ENCODE peak calls at places on chromosome 4, in nine cellular contexts. One of them, this sample, is unnamed. For H3K27me3, the result is how much of the 10 kb centered on the place peaks cover.

GRCh38 chr4:115851918-115852766 is 738.7 kb upstream of the NDST4 start:
- DNase-seq in CD8-positive, alpha-beta T cell: no peak
- DNase-seq in HL-60: peak
- DNase-seq in pancreas: peak
- DNase-seq in heart left ventricle: no peak
- DNase-seq in foreskin keratinocyte: peak
- DNase-seq in testis: peak
- DNase-seq in GM23338: peak
- DNase-seq in tibial artery: peak
- DNase-seq in this sample: peak

GRCh38 chr4:156672924-156673323 is 298.7 kb downstream of the PDGFC start:
- DNase-seq in CD8-positive, alpha-beta T cell: no peak
- DNase-seq in HL-60: no peak
- DNase-seq in pancreas: no peak
- DNase-seq in heart left ventricle: no peak
- DNase-seq in foreskin keratinocyte: peak
- DNase-seq in testis: no peak
- DNase-seq in GM23338: no peak
- DNase-seq in tibial artery: no peak
- DNase-seq in this sample: no peak

GRCh38 chr4:41160856-41161255 is 53.5 kb downstream of the APBB2 start:
- DNase-seq in CD8-positive, alpha-beta T cell: no peak
- DNase-seq in HL-60: no peak
- DNase-seq in pancreas: no peak
- DNase-seq in heart left ventricle: no peak
- DNase-seq in foreskin keratinocyte: peak
- DNase-seq in testis: no peak
- DNase-seq in GM23338: no peak
- DNase-seq in tibial artery: no peak
- DNase-seq in this sample: no peak

GRCh38 chr4:132642196-132642817 is 506.8 kb upstream of the PCDH10 start:
- DNase-seq in CD8-positive, alpha-beta T cell: no peak
- DNase-seq in HL-60: peak
- DNase-seq in pancreas: no peak
- DNase-seq in heart left ventricle: no peak
- DNase-seq in foreskin keratinocyte: peak
- DNase-seq in testis: peak
- DNase-seq in GM23338: peak
- DNase-seq in tibial artery: no peak
- DNase-seq in this sample: no peak

GRCh38 chr4:86359944-86360478 is at the start of gene MAPK10:
- DNase-seq in CD8-positive, alpha-beta T cell: peak
- DNase-seq in HL-60: peak
- DNase-seq in pancreas: peak
- DNase-seq in heart left ventricle: peak
- DNase-seq in foreskin keratinocyte: peak
- DNase-seq in testis: peak
- DNase-seq in GM23338: peak
- DNase-seq in tibial artery: peak
- DNase-seq in this sample: peak

GRCh38 chr4:7699040-7699439 is 240.6 kb downstream of the AFAP1 start:
- DNase-seq in CD8-positive, alpha-beta T cell: no peak
- DNase-seq in HL-60: no peak
- DNase-seq in pancreas: no peak
- DNase-seq in heart left ventricle: peak
- DNase-seq in foreskin keratinocyte: no peak
- DNase-seq in testis: peak
- DNase-seq in GM23338: no peak
- DNase-seq in tibial artery: no peak
- DNase-seq in this sample: no peak

GRCh38 chr4:101556845-101557244 is 209.5 kb upstream of the PPP3CA start:
- DNase-seq in CD8-positive, alpha-beta T cell: no peak
- DNase-seq in HL-60: peak
- DNase-seq in pancreas: no peak
- DNase-seq in heart left ventricle: no peak
- DNase-seq in foreskin keratinocyte: no peak
- DNase-seq in testis: no peak
- DNase-seq in GM23338: no peak
- DNase-seq in tibial artery: no peak
- DNase-seq in this sample: no peak

GRCh38 chr4:113643505-113643904 is 118.0 kb downstream of the CAMK2D start:
- DNase-seq in CD8-positive, alpha-beta T cell: no peak
- DNase-seq in HL-60: no peak
- DNase-seq in pancreas: no peak
- DNase-seq in heart left ventricle: no peak
- DNase-seq in foreskin keratinocyte: no peak
- DNase-seq in testis: peak
- DNase-seq in GM23338: no peak
- DNase-seq in tibial artery: no peak
- DNase-seq in this sample: no peak

GRCh38 chr4:98851806-98852205 is 77.1 kb downstream of the EIF4E start:
- DNase-seq in CD8-positive, alpha-beta T cell: no peak
- DNase-seq in HL-60: no peak
- DNase-seq in pancreas: no peak
- DNase-seq in heart left ventricle: no peak
- DNase-seq in foreskin keratinocyte: no peak
- DNase-seq in testis: no peak
- DNase-seq in GM23338: peak
- DNase-seq in tibial artery: no peak
- DNase-seq in this sample: no peak

GRCh38 chr4:14269824-14270223 is 642.3 kb upstream of the BOD1L1 start:
- DNase-seq in CD8-positive, alpha-beta T cell: no peak
- DNase-seq in HL-60: peak
- DNase-seq in pancreas: peak
- DNase-seq in heart left ventricle: peak
- DNase-seq in foreskin keratinocyte: no peak
- DNase-seq in testis: peak
- DNase-seq in GM23338: no peak
- DNase-seq in tibial artery: peak
- DNase-seq in this sample: peak

GRCh38 chr4:1216869-1217294 is 32.0 kb downstream of the CTBP1 start:
- DNase-seq in CD8-positive, alpha-beta T cell: peak
- DNase-seq in HL-60: peak
- DNase-seq in pancreas: no peak
- DNase-seq in heart left ventricle: no peak
- DNase-seq in foreskin keratinocyte: no peak
- DNase-seq in testis: no peak
- DNase-seq in GM23338: no peak
- DNase-seq in tibial artery: no peak
- DNase-seq in this sample: no peak

GRCh38 chr4:1327526-1328266 is 19.3 kb upstream of the UVSSA start:
- DNase-seq in CD8-positive, alpha-beta T cell: no peak
- DNase-seq in HL-60: no peak
- DNase-seq in pancreas: no peak
- DNase-seq in heart left ventricle: no peak
- DNase-seq in foreskin keratinocyte: no peak
- DNase-seq in testis: no peak
- DNase-seq in GM23338: no peak
- DNase-seq in tibial artery: no peak
- DNase-seq in this sample: no peak

GRCh38 chr4:114041117-114041475 is 61.6 kb upstream of the ARSJ start:
- DNase-seq in CD8-positive, alpha-beta T cell: no peak
- DNase-seq in HL-60: no peak
- DNase-seq in pancreas: no peak
- DNase-seq in heart left ventricle: no peak
- DNase-seq in foreskin keratinocyte: peak
- DNase-seq in testis: no peak
- DNase-seq in GM23338: no peak
- DNase-seq in tibial artery: no peak
- DNase-seq in this sample: no peak

GRCh38 chr4:53116959-53117358 is 248.9 kb downstream of the SCFD2 start:
- DNase-seq in CD8-positive, alpha-beta T cell: no peak
- DNase-seq in HL-60: no peak
- DNase-seq in pancreas: no peak
- DNase-seq in heart left ventricle: no peak
- DNase-seq in foreskin keratinocyte: no peak
- DNase-seq in testis: peak
- DNase-seq in GM23338: no peak
- DNase-seq in tibial artery: no peak
- DNase-seq in this sample: no peak
- H3K27me3 ChIP-seq in CD8-positive, alpha-beta T cell: under half
- H3K27me3 ChIP-seq in HL-60: under half
- H3K27me3 ChIP-seq in pancreas: under half
- H3K27me3 ChIP-seq in heart left ventricle: under half
- H3K27me3 ChIP-seq in foreskin keratinocyte: under half
- H3K27me3 ChIP-seq in testis: under half
- H3K27me3 ChIP-seq in GM23338: under half
- H3K27me3 ChIP-seq in tibial artery: under half
- H3K27me3 ChIP-seq in this sample: under half

GRCh38 chr4:153518001-153518400 is 51.8 kb downstream of the TMEM131L start:
- DNase-seq in CD8-positive, alpha-beta T cell: no peak
- DNase-seq in HL-60: no peak
- DNase-seq in pancreas: peak
- DNase-seq in heart left ventricle: peak
- DNase-seq in foreskin keratinocyte: no peak
- DNase-seq in testis: no peak
- DNase-seq in GM23338: no peak
- DNase-seq in tibial artery: no peak
- DNase-seq in this sample: peak
- TF ChIP-seq CTCF in CD8-positive, alpha-beta T cell: no peak
- TF ChIP-seq CTCF in HL-60: no peak
- TF ChIP-seq CTCF in pancreas: no peak
- TF ChIP-seq CTCF in heart left ventricle: no peak
- TF ChIP-seq CTCF in foreskin keratinocyte: no peak
- TF ChIP-seq CTCF in testis: no peak
- TF ChIP-seq CTCF in GM23338: no peak
- TF ChIP-seq CTCF in tibial artery: no peak
- TF ChIP-seq CTCF in this sample: no peak

GRCh38 chr4:88859191-88859812 is 161.7 kb upstream of the NAP1L5 start:
- DNase-seq in CD8-positive, alpha-beta T cell: no peak
- DNase-seq in HL-60: no peak
- DNase-seq in pancreas: no peak
- DNase-seq in heart left ventricle: no peak
- DNase-seq in foreskin keratinocyte: no peak
- DNase-seq in testis: no peak
- DNase-seq in GM23338: no peak
- DNase-seq in tibial artery: no peak
- DNase-seq in this sample: no peak

GRCh38 chr4:88857588-88857987 is 160.0 kb upstream of the NAP1L5 start:
- DNase-seq in CD8-positive, alpha-beta T cell: no peak
- DNase-seq in HL-60: no peak
- DNase-seq in pancreas: no peak
- DNase-seq in heart left ventricle: no peak
- DNase-seq in foreskin keratinocyte: no peak
- DNase-seq in testis: no peak
- DNase-seq in GM23338: no peak
- DNase-seq in tibial artery: no peak
- DNase-seq in this sample: no peak

GRCh38 chr4:88854481-88854880 is 156.9 kb upstream of the NAP1L5 start:
- DNase-seq in CD8-positive, alpha-beta T cell: no peak
- DNase-seq in HL-60: no peak
- DNase-seq in pancreas: no peak
- DNase-seq in heart left ventricle: no peak
- DNase-seq in foreskin keratinocyte: peak
- DNase-seq in testis: no peak
- DNase-seq in GM23338: no peak
- DNase-seq in tibial artery: no peak
- DNase-seq in this sample: no peak

GRCh38 chr4:88860594-88860993 is 163.0 kb upstream of the NAP1L5 start:
- DNase-seq in CD8-positive, alpha-beta T cell: no peak
- DNase-seq in HL-60: no peak
- DNase-seq in pancreas: no peak
- DNase-seq in heart left ventricle: no peak
- DNase-seq in foreskin keratinocyte: no peak
- DNase-seq in testis: no peak
- DNase-seq in GM23338: no peak
- DNase-seq in tibial artery: no peak
- DNase-seq in this sample: no peak

GRCh38 chr4:88858752-88859151 is 161.1 kb upstream of the NAP1L5 start:
- DNase-seq in CD8-positive, alpha-beta T cell: no peak
- DNase-seq in HL-60: peak
- DNase-seq in pancreas: no peak
- DNase-seq in heart left ventricle: no peak
- DNase-seq in foreskin keratinocyte: no peak
- DNase-seq in testis: peak
- DNase-seq in GM23338: no peak
- DNase-seq in tibial artery: no peak
- DNase-seq in this sample: no peak
- H3K27ac ChIP-seq in CD8-positive, alpha-beta T cell: no peak
- H3K27ac ChIP-seq in HL-60: no peak
- H3K27ac ChIP-seq in pancreas: no peak
- H3K27ac ChIP-seq in heart left ventricle: no peak
- H3K27ac ChIP-seq in foreskin keratinocyte: no peak
- H3K27ac ChIP-seq in testis: peak
- H3K27ac ChIP-seq in GM23338: no peak
- H3K27ac ChIP-seq in tibial artery: no peak
- H3K27ac ChIP-seq in this sample: no peak

GRCh38 chr4:172819353-172819752 is 349.3 kb upstream of the GALNT7 start:
- DNase-seq in CD8-positive, alpha-beta T cell: no peak
- DNase-seq in HL-60: no peak
- DNase-seq in pancreas: no peak
- DNase-seq in heart left ventricle: no peak
- DNase-seq in foreskin keratinocyte: no peak
- DNase-seq in testis: no peak
- DNase-seq in GM23338: no peak
- DNase-seq in tibial artery: no peak
- DNase-seq in this sample: no peak

GRCh38 chr4:172809998-172810397 is 358.6 kb upstream of the GALNT7 start:
- DNase-seq in CD8-positive, alpha-beta T cell: no peak
- DNase-seq in HL-60: no peak
- DNase-seq in pancreas: no peak
- DNase-seq in heart left ventricle: no peak
- DNase-seq in foreskin keratinocyte: no peak
- DNase-seq in testis: no peak
- DNase-seq in GM23338: no peak
- DNase-seq in tibial artery: no peak
- DNase-seq in this sample: no peak

GRCh38 chr4:172813359-172813923 is 355.2 kb upstream of the GALNT7 start:
- DNase-seq in CD8-positive, alpha-beta T cell: no peak
- DNase-seq in HL-60: no peak
- DNase-seq in pancreas: no peak
- DNase-seq in heart left ventricle: no peak
- DNase-seq in foreskin keratinocyte: no peak
- DNase-seq in testis: no peak
- DNase-seq in GM23338: no peak
- DNase-seq in tibial artery: no peak
- DNase-seq in this sample: no peak

GRCh38 chr4:172818901-172819300 is 349.7 kb upstream of the GALNT7 start:
- DNase-seq in CD8-positive, alpha-beta T cell: no peak
- DNase-seq in HL-60: no peak
- DNase-seq in pancreas: no peak
- DNase-seq in heart left ventricle: no peak
- DNase-seq in foreskin keratinocyte: no peak
- DNase-seq in testis: no peak
- DNase-seq in GM23338: no peak
- DNase-seq in tibial artery: no peak
- DNase-seq in this sample: no peak

DNA sequence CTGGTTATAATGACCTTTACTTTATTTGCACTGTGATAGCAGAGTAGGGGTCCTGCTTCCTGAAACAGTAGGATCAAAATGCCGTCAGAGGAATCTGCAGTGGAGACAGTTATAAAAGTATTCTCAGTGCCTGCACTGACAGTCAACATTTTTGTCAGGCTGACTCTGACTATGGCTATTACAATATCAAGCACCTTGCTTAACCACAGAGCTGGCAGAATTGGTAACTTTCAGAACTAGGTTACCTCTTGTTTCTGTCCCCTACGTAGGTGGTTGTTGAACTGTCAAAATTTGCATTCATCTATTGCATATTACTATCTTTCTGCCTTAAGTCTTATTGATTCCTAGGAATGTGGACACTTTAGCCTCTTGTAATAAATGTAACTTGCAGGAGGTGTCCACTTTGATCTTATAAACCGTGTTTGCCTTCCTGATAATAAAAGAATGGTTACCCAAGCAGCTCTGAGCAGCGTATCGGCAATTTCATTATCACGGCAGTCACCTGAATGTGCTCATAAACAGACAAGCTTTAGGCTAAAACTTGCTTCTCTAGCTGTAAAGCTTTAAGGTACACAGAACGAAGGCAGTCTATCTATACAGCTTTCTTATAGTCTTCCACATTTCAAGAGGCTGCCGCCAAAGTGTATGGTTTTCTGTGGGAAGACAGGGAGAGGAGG is 353.0 kb upstream of the GALNT7 start:
- DNase-seq in CD8-positive, alpha-beta T cell: no peak
- DNase-seq in HL-60: no peak
- DNase-seq in pancreas: no peak
- DNase-seq in heart left ventricle: no peak
- DNase-seq in foreskin keratinocyte: no peak
- DNase-seq in testis: no peak
- DNase-seq in GM23338: no peak
- DNase-seq in tibial artery: no peak
- DNase-seq in this sample: peak
- H3K27me3 ChIP-seq in CD8-positive, alpha-beta T cell: under half
- H3K27me3 ChIP-seq in HL-60: under half
- H3K27me3 ChIP-seq in pancreas: under half
- H3K27me3 ChIP-seq in heart left ventricle: under half
- H3K27me3 ChIP-seq in foreskin keratinocyte: under half
- H3K27me3 ChIP-seq in testis: under half
- H3K27me3 ChIP-seq in GM23338: under half
- H3K27me3 ChIP-seq in tibial artery: under half
- H3K27me3 ChIP-seq in this sample: under half